ENCODE peak calls at places on chromosomes 16 and 17, in six cellular contexts. One of them, this sample, is unnamed.

GRCh38 chr17:46851029-46851741 is at the start of gene WNT9B:
- DNase-seq in CD8-positive, alpha-beta T cell: no peak
- DNase-seq in HepG2: peak
- DNase-seq in astrocyte of the spinal cord: no peak
- DNase-seq in GM12878: no peak
- DNase-seq in sigmoid colon: no peak
- DNase-seq in this sample: no peak

GRCh38 chr17:44767493-44767892 is 8.7 kb downstream of the ADAM11 start:
- DNase-seq in CD8-positive, alpha-beta T cell: no peak
- DNase-seq in HepG2: no peak
- DNase-seq in astrocyte of the spinal cord: no peak
- DNase-seq in sigmoid colon: no peak
- DNase-seq in GM12878: no peak
- DNase-seq in this sample: no peak

GRCh38 chr17:68656666-68657065 is 55.5 kb upstream of the FAM20A start:
- DNase-seq in CD8-positive, alpha-beta T cell: no peak
- DNase-seq in sigmoid colon: no peak
- DNase-seq in HepG2: no peak
- DNase-seq in GM12878: no peak
- DNase-seq in astrocyte of the spinal cord: no peak
- DNase-seq in this sample: no peak

GRCh38 chr17:39016193-39017153 is 49.3 kb upstream of the FBXO47 start:
- DNase-seq in CD8-positive, alpha-beta T cell: no peak
- DNase-seq in sigmoid colon: no peak
- DNase-seq in HepG2: no peak
- DNase-seq in GM12878: no peak
- DNase-seq in astrocyte of the spinal cord: no peak
- DNase-seq in this sample: no peak

GRCh38 chr17:78559749-78560368 is 17.3 kb downstream of the DNAH17 start:
- DNase-seq in astrocyte of the spinal cord: no peak
- DNase-seq in HepG2: no peak
- DNase-seq in CD8-positive, alpha-beta T cell: no peak
- DNase-seq in GM12878: no peak
- DNase-seq in sigmoid colon: no peak
- DNase-seq in this sample: no peak

GRCh38 chr17:80712610-80713009 is 168.0 kb downstream of the RPTOR start:
- DNase-seq in CD8-positive, alpha-beta T cell: no peak
- DNase-seq in sigmoid colon: no peak
- DNase-seq in GM12878: no peak
- DNase-seq in astrocyte of the spinal cord: no peak
- DNase-seq in HepG2: no peak
- DNase-seq in this sample: no peak

GRCh38 chr16:24977673-24978065 is 37.5 kb downstream of the ARHGAP17 start:
- DNase-seq in HepG2: peak
- DNase-seq in CD8-positive, alpha-beta T cell: no peak
- DNase-seq in astrocyte of the spinal cord: peak
- DNase-seq in GM12878: no peak
- DNase-seq in sigmoid colon: no peak
- DNase-seq in this sample: no peak

GRCh38 chr17:67377727-67378443 is 804 bp downstream of the PITPNC1 start:
- DNase-seq in sigmoid colon: peak
- DNase-seq in CD8-positive, alpha-beta T cell: peak
- DNase-seq in HepG2: no peak
- DNase-seq in astrocyte of the spinal cord: peak
- DNase-seq in GM12878: no peak
- DNase-seq in this sample: no peak

GRCh38 chr17:78376161-78376560 is 2.3 kb upstream of the PGS1 start:
- DNase-seq in GM12878: no peak
- DNase-seq in astrocyte of the spinal cord: no peak
- DNase-seq in CD8-positive, alpha-beta T cell: no peak
- DNase-seq in HepG2: no peak
- DNase-seq in sigmoid colon: no peak
- DNase-seq in this sample: no peak

DNA sequence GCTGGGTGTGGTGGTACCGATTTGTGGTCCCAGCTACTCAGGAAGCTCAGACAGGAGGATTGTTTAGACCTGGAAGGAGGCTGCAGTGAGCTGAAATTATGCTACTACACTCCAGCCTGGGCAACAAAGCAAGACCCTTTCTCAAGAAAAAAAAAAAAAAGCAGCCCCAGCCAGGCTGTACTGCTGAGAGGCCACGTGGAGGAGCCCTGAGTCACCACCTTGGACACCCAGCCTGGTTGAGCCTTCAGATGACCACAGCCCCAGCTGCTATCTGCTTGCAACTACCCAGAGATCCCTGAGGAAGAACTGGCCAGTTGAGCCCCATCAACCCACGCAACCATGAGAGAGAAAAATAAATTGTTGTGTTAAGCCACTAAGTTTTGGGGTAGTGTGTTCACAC is 23.6 kb upstream of the GPRC5C start:
- DNase-seq in HepG2: peak
- DNase-seq in CD8-positive, alpha-beta T cell: no peak
- DNase-seq in astrocyte of the spinal cord: no peak
- DNase-seq in sigmoid colon: no peak
- DNase-seq in GM12878: no peak
- DNase-seq in this sample: no peak
- TF ChIP-seq CTCF in HepG2: peak
- TF ChIP-seq CTCF in CD8-positive, alpha-beta T cell: no peak
- TF ChIP-seq CTCF in astrocyte of the spinal cord: no peak
- TF ChIP-seq CTCF in sigmoid colon: no peak
- TF ChIP-seq CTCF in GM12878: peak
- TF ChIP-seq CTCF in this sample: peak

DNA sequence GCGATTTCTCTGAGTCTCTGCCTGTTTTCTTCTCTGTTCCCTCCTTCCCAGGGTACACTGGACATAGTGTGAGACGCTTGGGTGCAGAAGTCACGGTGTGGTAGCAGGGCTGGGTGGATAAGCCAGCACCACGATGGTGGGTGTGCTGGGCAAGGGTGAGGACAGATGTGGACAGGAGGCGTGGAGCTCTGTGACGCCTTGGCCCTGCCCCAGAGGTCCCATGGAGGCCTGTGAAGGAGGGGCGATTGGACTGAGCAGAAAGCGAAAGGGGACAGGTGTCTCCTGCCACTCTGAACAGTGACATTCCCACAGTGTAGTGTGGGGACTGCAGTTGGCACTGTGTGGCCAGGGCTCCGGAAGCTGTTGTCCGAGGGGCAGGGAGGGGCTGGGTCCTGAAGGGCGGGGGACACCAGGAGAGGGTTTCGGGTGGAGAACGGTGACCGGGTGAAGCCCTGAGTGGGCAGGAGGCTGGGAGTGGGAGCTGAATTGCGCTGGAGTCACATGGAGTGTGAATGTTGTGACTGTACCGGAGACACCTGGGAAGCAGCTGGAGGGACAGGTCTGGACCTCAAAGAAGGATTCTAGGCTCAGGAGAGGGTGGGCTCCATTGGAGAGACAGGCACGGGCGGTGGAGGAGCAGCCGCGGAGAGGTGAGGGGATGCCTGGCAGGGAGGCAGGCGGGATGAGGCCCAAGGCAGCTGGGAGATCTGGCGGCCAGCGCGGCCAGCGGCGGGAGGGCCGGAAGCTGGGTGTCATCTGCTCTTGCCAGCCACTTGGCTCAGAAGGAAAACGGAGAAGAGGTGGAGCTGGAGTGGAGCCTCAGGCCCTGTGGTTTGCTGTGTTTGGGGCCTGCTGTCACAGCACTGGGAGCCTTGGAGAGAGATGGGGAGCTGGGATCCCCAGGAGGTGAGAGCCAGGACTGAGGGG is 7.5 kb downstream of the TBC1D24 start:
- DNase-seq in CD8-positive, alpha-beta T cell: no peak
- DNase-seq in astrocyte of the spinal cord: no peak
- DNase-seq in GM12878: no peak
- DNase-seq in HepG2: no peak
- DNase-seq in sigmoid colon: peak
- DNase-seq in this sample: no peak
- H3K4me3 ChIP-seq in CD8-positive, alpha-beta T cell: no peak
- H3K4me3 ChIP-seq in astrocyte of the spinal cord: no peak
- H3K4me3 ChIP-seq in GM12878: no peak
- H3K4me3 ChIP-seq in HepG2: no peak
- H3K4me3 ChIP-seq in sigmoid colon: no peak
- H3K4me3 ChIP-seq in this sample: no peak

DNA sequence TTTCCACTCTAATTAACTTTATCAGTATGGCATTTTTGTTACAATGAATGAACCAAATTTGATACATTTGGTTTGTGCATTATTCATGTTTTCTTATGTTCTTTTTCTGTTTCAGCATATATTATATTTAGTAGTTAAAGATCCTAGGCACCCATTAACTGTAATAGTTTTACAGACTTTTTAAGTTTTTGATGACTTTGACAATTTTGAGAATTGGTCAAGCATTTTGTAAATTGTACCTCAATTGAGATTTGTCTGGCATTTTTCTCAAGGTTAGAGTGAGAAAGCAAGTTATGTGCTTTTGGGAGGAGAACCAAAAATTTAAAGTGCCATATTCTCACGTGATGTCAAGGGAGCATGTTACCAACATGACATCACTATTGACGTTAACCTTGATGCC is 1019.2 kb downstream of the CDH11 start:
- DNase-seq in astrocyte of the spinal cord: no peak
- DNase-seq in sigmoid colon: no peak
- DNase-seq in CD8-positive, alpha-beta T cell: no peak
- DNase-seq in GM12878: no peak
- DNase-seq in HepG2: no peak
- DNase-seq in this sample: no peak
- TF ChIP-seq CTCF in astrocyte of the spinal cord: no peak
- TF ChIP-seq CTCF in sigmoid colon: no peak
- TF ChIP-seq CTCF in CD8-positive, alpha-beta T cell: no peak
- TF ChIP-seq CTCF in GM12878: no peak
- TF ChIP-seq CTCF in HepG2: no peak
- TF ChIP-seq CTCF in this sample: no peak

DNA sequence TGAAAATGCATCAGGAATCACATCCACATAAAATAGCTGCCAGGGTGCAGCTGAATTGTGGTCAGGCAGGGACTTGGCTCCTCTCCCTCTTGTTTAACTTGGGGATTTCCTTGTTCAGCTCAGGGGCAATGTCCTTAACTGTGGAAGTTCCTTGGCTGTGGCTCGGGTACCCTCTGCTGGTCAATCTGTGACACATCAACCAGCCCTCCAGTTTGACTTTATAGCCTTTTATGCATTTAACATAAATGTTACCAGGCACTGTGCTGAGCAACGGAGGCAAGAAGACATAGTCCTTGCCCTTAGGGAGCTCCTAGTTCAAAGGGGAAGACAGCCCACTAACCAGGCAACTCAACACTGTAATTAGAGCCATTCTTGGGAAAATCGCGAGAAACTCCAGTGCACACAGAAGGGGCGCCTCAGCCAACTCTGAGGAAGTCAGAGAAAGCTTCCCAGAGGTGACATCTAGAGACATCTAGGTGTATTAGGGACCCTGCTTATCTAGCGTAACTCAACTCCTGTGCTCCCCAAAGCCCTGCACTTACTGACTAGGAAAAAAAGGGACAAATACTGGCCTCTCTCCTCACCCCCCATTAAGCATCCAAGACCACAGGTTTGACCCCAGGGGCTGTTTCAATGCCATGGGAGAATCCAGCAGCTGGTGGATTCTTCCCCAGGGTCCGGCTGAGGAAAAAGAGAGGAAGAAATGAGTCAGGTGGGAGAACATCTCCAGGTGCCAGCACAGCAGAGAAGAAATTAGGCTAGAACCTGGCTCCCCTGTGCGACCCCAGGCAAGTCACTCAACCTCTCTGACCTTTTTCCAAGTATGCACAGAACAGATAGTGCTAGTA is 17.3 kb upstream of the EEF2K start:
- DNase-seq in CD8-positive, alpha-beta T cell: peak
- DNase-seq in sigmoid colon: peak
- DNase-seq in HepG2: peak
- DNase-seq in astrocyte of the spinal cord: peak
- DNase-seq in GM12878: peak
- DNase-seq in this sample: no peak
- H3K4me3 ChIP-seq in CD8-positive, alpha-beta T cell: peak
- H3K4me3 ChIP-seq in sigmoid colon: no peak
- H3K4me3 ChIP-seq in HepG2: peak
- H3K4me3 ChIP-seq in astrocyte of the spinal cord: no peak
- H3K4me3 ChIP-seq in GM12878: peak
- H3K4me3 ChIP-seq in this sample: no peak

This sample was measured in GM12864.